ENCODE peak calls at places on chromosomes 6 and 20, in ten cellular contexts. V, P, Y, S, O, M, L, H, D and B are unnamed samples.

GRCh38 chr20:46752639-46753235 is 43.3 kb downstream of the SLC2A10 start:
- DNase-seq in P (peak), Y (peak), L (peak), O (peak), H (peak), D (peak), M (no peak), S (peak), V (peak), B (no peak)

GRCh38 chr20:23437126-23437894 is 2.2 kb upstream of the CSTL1 start:
- DNase-seq in S (no peak), M (no peak), H (no peak), O (no peak), V (no peak), D (no peak), Y (no peak), L (no peak), P (no peak), B (no peak)

GRCh38 chr20:41365785-41366545 is 653 bp downstream of the EMILIN3 start:
- DNase-seq in V (no peak), D (no peak), L (no peak), S (no peak), Y (no peak), M (no peak), O (no peak), H (no peak), P (no peak), B (no peak)

GRCh38 chr6:84462697-84463096 is 235.3 kb upstream of the CEP162 start:
- DNase-seq in S (no peak), M (no peak), L (no peak), Y (peak), O (no peak), V (no peak), H (no peak), P (peak), D (no peak), B (no peak)

GRCh38 chr6:13807691-13808090 is 6.7 kb downstream of the MCUR1 start:
- DNase-seq in S (no peak), L (no peak), M (no peak), V (no peak), P (no peak), D (no peak), H (no peak), O (no peak), Y (peak), B (no peak)

GRCh38 chr20:35092524-35093244 is at the start of gene TRPC4AP:
- DNase-seq in S (peak), H (peak), V (peak), O (peak), L (peak), D (peak), Y (peak), M (peak), P (peak), B (peak)

GRCh38 chr20:61387204-61387958 is 135.3 kb downstream of the CDH4 start:
- DNase-seq in D (no peak), S (no peak), V (peak), Y (peak), O (no peak), L (no peak), M (no peak), H (no peak), P (peak), B (no peak)

GRCh38 chr6:95413789-95414188 is 163.5 kb upstream of the MANEA start:
- DNase-seq in V (no peak), D (no peak), H (no peak), S (no peak), L (no peak), Y (no peak), P (no peak), M (no peak), O (no peak), B (no peak)

GRCh38 chr20:57433658-57434389 is 42.6 kb downstream of the RBM38 start:
- DNase-seq in L (no peak), Y (no peak), D (no peak), H (no peak), S (no peak), M (no peak), V (no peak), O (peak), P (no peak), B (no peak)

GRCh38 chr20:13024581-13024980 is 15.8 kb downstream of the SPTLC3 start:
- DNase-seq in M (no peak), V (no peak), D (no peak), P (no peak), S (no peak), L (no peak), H (no peak), O (no peak), Y (no peak), B (no peak)

GRCh38 chr6:157600807-157601206 is 219.8 kb downstream of the ZDHHC14 start:
- DNase-seq in H (no peak), L (no peak), D (no peak), S (no peak), O (no peak), Y (no peak), P (no peak), V (no peak), M (no peak), B (no peak)

GRCh38 chr20:58042626-58043025 is 185.8 kb downstream of the ANKRD60 start:
- DNase-seq in D (no peak), M (no peak), O (no peak), Y (no peak), P (no peak), S (no peak), V (no peak), L (no peak), H (no peak), B (no peak)

GRCh38 chr6:163429858-163430448 is 15.4 kb downstream of the QKI start:
- DNase-seq in S (no peak), M (no peak), O (no peak), L (no peak), V (no peak), P (no peak), Y (no peak), H (no peak), D (no peak), B (no peak)

GRCh38 chr6:163435013-163435412 is 20.5 kb downstream of the QKI start:
- DNase-seq in D (no peak), O (no peak), H (no peak), P (no peak), S (no peak), M (no peak), V (no peak), L (no peak), Y (no peak), B (no peak)

GRCh38 chr6:163436843-163437242 is 22.3 kb downstream of the QKI start:
- DNase-seq in P (no peak), O (no peak), V (no peak), D (no peak), L (no peak), S (no peak), Y (no peak), H (no peak), M (no peak), B (no peak)

GRCh38 chr6:163428373-163428772 is 13.9 kb downstream of the QKI start:
- DNase-seq in V (no peak), D (no peak), L (no peak), P (no peak), S (no peak), Y (no peak), M (no peak), O (no peak), H (no peak), B (no peak)

GRCh38 chr6:163432300-163432699 is 17.8 kb downstream of the QKI start:
- DNase-seq in H (no peak), P (no peak), V (no peak), L (no peak), S (no peak), O (no peak), M (no peak), D (no peak), Y (no peak), B (no peak)
- TF ChIP-seq CTCF in H (no peak), P (no peak), V (no peak), L (no peak), S (no peak), O (no peak), M (no peak), D (peak), Y (peak), B (no peak)

DNA sequence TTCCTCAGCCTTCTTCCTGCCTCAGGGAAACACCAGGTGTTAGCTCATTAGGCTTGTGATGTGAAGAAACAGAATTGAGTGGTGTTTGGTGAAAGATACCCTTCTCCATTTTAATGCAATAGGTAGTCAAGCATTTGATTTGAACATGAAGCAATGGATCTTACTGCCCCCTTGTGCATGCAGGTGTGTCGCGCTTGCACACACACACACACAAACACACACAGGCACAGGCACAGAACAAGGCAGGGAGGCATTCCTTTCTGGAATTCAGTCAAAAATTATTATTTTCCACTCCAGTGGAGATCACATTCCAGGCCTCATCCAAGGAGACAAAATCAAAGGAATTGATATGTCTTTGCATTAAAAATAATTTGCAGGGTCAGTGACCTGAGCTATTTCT is 667.0 kb upstream of the MARCKS start:
- DNase-seq in M (no peak), O (no peak), L (no peak), H (no peak), Y (no peak), D (no peak), V (peak), S (no peak), P (peak), B (no peak)
- TF ChIP-seq CTCF in M (no peak), O (no peak), L (no peak), H (no peak), Y (peak), D (no peak), V (peak), S (peak), P (no peak), B (no peak)

GRCh38 chr20:326645-327031 is 1.3 kb downstream of the SOX12 start:
- DNase-seq in O (peak), Y (no peak), V (no peak), P (no peak), M (peak), S (no peak), L (no peak), D (peak), H (no peak), B (no peak)
- TF ChIP-seq CTCF in O (no peak), Y (no peak), V (no peak), P (no peak), M (no peak), S (no peak), L (no peak), D (peak), H (no peak), B (no peak)

GRCh38 chr20:45258669-45259068 is 4.3 kb upstream of the SLPI start:
- DNase-seq in D (no peak), S (no peak), O (no peak), L (no peak), V (no peak), P (no peak), Y (no peak), H (no peak), M (no peak), B (no peak)
- TF ChIP-seq CTCF in D (no peak), S (no peak), O (no peak), L (no peak), V (no peak), P (no peak), Y (no peak), H (no peak), M (no peak), B (no peak)